ENCODE peak calls at places on chromosomes 12 and 14, in eight cellular contexts. One of them, this sample, is unnamed.

GRCh38 chr14:30267141-30267540 is 291.8 kb upstream of the G2E3 start:
- DNase-seq in cardiac muscle cell: no peak
- DNase-seq in MM.1S: no peak
- DNase-seq in ovary: no peak
- DNase-seq in Karpas-422: no peak
- DNase-seq in CD8-positive, alpha-beta T cell: no peak
- DNase-seq in right cardiac atrium: no peak
- DNase-seq in H1: no peak
- DNase-seq in this sample: no peak

GRCh38 chr12:120249875-120250795 is 15.4 kb downstream of the PXN start:
- DNase-seq in cardiac muscle cell: no peak
- DNase-seq in MM.1S: no peak
- DNase-seq in ovary: no peak
- DNase-seq in Karpas-422: peak; percentile 62
- DNase-seq in CD8-positive, alpha-beta T cell: no peak
- DNase-seq in right cardiac atrium: peak; percentile 93
- DNase-seq in H1: no peak
- DNase-seq in this sample: no peak

GRCh38 chr12:27304856-27305255 is 27.8 kb upstream of the BMAL2 start:
- DNase-seq in cardiac muscle cell: no peak
- DNase-seq in MM.1S: peak; percentile 47
- DNase-seq in ovary: no peak
- DNase-seq in Karpas-422: no peak
- DNase-seq in CD8-positive, alpha-beta T cell: no peak
- DNase-seq in right cardiac atrium: no peak
- DNase-seq in H1: no peak
- DNase-seq in this sample: no peak

GRCh38 chr14:77181603-77182437 is at the start of gene TMEM63C:
- DNase-seq in cardiac muscle cell: peak; percentile 84
- DNase-seq in MM.1S: peak; percentile 91
- DNase-seq in ovary: no peak
- DNase-seq in Karpas-422: peak; percentile 99
- DNase-seq in CD8-positive, alpha-beta T cell: peak; percentile 5
- DNase-seq in right cardiac atrium: no peak
- DNase-seq in H1: peak; percentile 92
- DNase-seq in this sample: peak; percentile 99

GRCh38 chr12:47838286-47838931 is 18.7 kb upstream of the HDAC7 start:
- DNase-seq in cardiac muscle cell: peak; percentile 47
- DNase-seq in MM.1S: no peak
- DNase-seq in ovary: no peak
- DNase-seq in Karpas-422: peak; percentile 79
- DNase-seq in CD8-positive, alpha-beta T cell: no peak
- DNase-seq in right cardiac atrium: peak; percentile 41
- DNase-seq in H1: no peak
- DNase-seq in this sample: no peak

GRCh38 chr12:54173066-54173726 is 15.6 kb downstream of the SMUG1 start:
- DNase-seq in cardiac muscle cell: peak; percentile 61
- DNase-seq in MM.1S: peak; percentile 47
- DNase-seq in ovary: peak; percentile 57
- DNase-seq in Karpas-422: no peak
- DNase-seq in CD8-positive, alpha-beta T cell: no peak
- DNase-seq in right cardiac atrium: peak; percentile 68
- DNase-seq in H1: peak; percentile 66
- DNase-seq in this sample: no peak

GRCh38 chr14:75279153-75279738 is 618 bp downstream of the FOS start:
- DNase-seq in cardiac muscle cell: peak; percentile 67
- DNase-seq in MM.1S: no peak
- DNase-seq in ovary: peak; percentile 84
- DNase-seq in Karpas-422: peak; percentile 76
- DNase-seq in CD8-positive, alpha-beta T cell: no peak
- DNase-seq in right cardiac atrium: peak; percentile 89
- DNase-seq in H1: no peak
- DNase-seq in this sample: no peak

GRCh38 chr14:78674820-78675219 is 504.6 kb downstream of the NRXN3 start:
- DNase-seq in cardiac muscle cell: no peak
- DNase-seq in MM.1S: no peak
- DNase-seq in ovary: no peak
- DNase-seq in Karpas-422: no peak
- DNase-seq in CD8-positive, alpha-beta T cell: no peak
- DNase-seq in right cardiac atrium: no peak
- DNase-seq in H1: no peak
- DNase-seq in this sample: no peak

GRCh38 chr12:116594325-116595038 is 35.3 kb downstream of the MAP1LC3B2 start:
- DNase-seq in cardiac muscle cell: no peak
- DNase-seq in MM.1S: no peak
- DNase-seq in ovary: no peak
- DNase-seq in Karpas-422: no peak
- DNase-seq in CD8-positive, alpha-beta T cell: peak; percentile 5
- DNase-seq in right cardiac atrium: peak; percentile 76
- DNase-seq in H1: no peak
- DNase-seq in this sample: no peak

GRCh38 chr12:116381744-116382455 is 104.4 kb upstream of the MED13L start:
- DNase-seq in cardiac muscle cell: no peak
- DNase-seq in MM.1S: no peak
- DNase-seq in ovary: peak; percentile 26
- DNase-seq in Karpas-422: no peak
- DNase-seq in CD8-positive, alpha-beta T cell: no peak
- DNase-seq in right cardiac atrium: no peak
- DNase-seq in H1: peak; percentile 65
- DNase-seq in this sample: no peak

GRCh38 chr14:96357216-96357615 is 5.9 kb downstream of the ATG2B start:
- DNase-seq in cardiac muscle cell: no peak
- DNase-seq in MM.1S: no peak
- DNase-seq in ovary: no peak
- DNase-seq in Karpas-422: no peak
- DNase-seq in CD8-positive, alpha-beta T cell: no peak
- DNase-seq in right cardiac atrium: no peak
- DNase-seq in H1: no peak
- DNase-seq in this sample: no peak

GRCh38 chr12:26845057-26845666 is 12.2 kb upstream of the ITPR2 start:
- DNase-seq in cardiac muscle cell: peak; percentile 58
- DNase-seq in MM.1S: no peak
- DNase-seq in ovary: peak; percentile 33
- DNase-seq in Karpas-422: no peak
- DNase-seq in CD8-positive, alpha-beta T cell: no peak
- DNase-seq in right cardiac atrium: peak; percentile 78
- DNase-seq in H1: peak; percentile 76
- DNase-seq in this sample: no peak

GRCh38 chr14:67514203-67514607 is 18.9 kb upstream of the PLEKHH1 start:
- DNase-seq in cardiac muscle cell: no peak
- DNase-seq in MM.1S: no peak
- DNase-seq in ovary: peak; percentile 40
- DNase-seq in Karpas-422: peak; percentile 53
- DNase-seq in CD8-positive, alpha-beta T cell: no peak
- DNase-seq in right cardiac atrium: peak; percentile 57
- DNase-seq in H1: no peak
- DNase-seq in this sample: no peak
- H3K27me3 ChIP-seq in cardiac muscle cell: peaks cover 66% of the 10 kb centered on the region
- H3K27me3 ChIP-seq in MM.1S: no peaks in the 10 kb centered on the region
- H3K27me3 ChIP-seq in ovary: no peaks in the 10 kb centered on the region
- H3K27me3 ChIP-seq in Karpas-422: no peaks in the 10 kb centered on the region
- H3K27me3 ChIP-seq in CD8-positive, alpha-beta T cell: no peaks in the 10 kb centered on the region
- H3K27me3 ChIP-seq in right cardiac atrium: no peaks in the 10 kb centered on the region
- H3K27me3 ChIP-seq in H1: peaks cover 48% of the 10 kb centered on the region
- H3K27me3 ChIP-seq in this sample: peaks cover 20% of the 10 kb centered on the region

DNA sequence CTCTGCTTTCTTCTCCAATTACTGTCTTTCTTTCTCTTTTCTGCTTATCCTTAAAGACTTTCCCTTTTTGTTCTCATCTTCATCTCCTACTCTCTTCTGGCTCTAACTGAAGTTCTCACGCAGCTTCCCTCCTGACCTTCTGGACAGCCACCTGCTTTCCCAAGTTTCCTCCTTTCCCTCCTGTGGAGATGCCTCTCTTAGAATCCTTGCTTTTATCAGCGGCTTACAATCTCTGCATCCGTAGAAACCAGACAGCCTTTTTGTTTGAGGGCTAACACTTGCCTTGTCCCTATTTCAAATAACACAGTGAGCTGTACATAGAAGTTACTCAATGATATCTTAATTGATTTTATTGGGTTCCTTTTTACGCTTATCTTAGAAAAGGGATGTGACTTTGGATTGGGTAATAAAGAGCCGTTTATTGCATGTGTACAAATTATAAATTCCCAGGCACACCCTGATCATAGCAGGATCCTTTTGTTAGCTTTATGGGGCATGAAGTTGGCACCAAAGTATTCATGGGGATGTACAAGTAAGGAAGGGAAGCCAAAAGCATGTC is 2.0 kb upstream of the LGALS3 start:
- DNase-seq in cardiac muscle cell: no peak
- DNase-seq in MM.1S: no peak
- DNase-seq in ovary: no peak
- DNase-seq in Karpas-422: no peak
- DNase-seq in CD8-positive, alpha-beta T cell: no peak
- DNase-seq in right cardiac atrium: no peak
- DNase-seq in H1: no peak
- DNase-seq in this sample: no peak
- H3K4me1 ChIP-seq in cardiac muscle cell: peaks cover 20% of the 10 kb centered on the region
- H3K4me1 ChIP-seq in MM.1S: no peaks in the 10 kb centered on the region
- H3K4me1 ChIP-seq in ovary: peaks cover 30% of the 10 kb centered on the region
- H3K4me1 ChIP-seq in Karpas-422: peaks cover 9% of the 10 kb centered on the region
- H3K4me1 ChIP-seq in CD8-positive, alpha-beta T cell: peaks cover 8% of the 10 kb centered on the region
- H3K4me1 ChIP-seq in right cardiac atrium: peaks cover 25% of the 10 kb centered on the region
- H3K4me1 ChIP-seq in H1: peaks cover 3% of the 10 kb centered on the region
- H3K4me1 ChIP-seq in this sample: no peaks in the 10 kb centered on the region

DNA sequence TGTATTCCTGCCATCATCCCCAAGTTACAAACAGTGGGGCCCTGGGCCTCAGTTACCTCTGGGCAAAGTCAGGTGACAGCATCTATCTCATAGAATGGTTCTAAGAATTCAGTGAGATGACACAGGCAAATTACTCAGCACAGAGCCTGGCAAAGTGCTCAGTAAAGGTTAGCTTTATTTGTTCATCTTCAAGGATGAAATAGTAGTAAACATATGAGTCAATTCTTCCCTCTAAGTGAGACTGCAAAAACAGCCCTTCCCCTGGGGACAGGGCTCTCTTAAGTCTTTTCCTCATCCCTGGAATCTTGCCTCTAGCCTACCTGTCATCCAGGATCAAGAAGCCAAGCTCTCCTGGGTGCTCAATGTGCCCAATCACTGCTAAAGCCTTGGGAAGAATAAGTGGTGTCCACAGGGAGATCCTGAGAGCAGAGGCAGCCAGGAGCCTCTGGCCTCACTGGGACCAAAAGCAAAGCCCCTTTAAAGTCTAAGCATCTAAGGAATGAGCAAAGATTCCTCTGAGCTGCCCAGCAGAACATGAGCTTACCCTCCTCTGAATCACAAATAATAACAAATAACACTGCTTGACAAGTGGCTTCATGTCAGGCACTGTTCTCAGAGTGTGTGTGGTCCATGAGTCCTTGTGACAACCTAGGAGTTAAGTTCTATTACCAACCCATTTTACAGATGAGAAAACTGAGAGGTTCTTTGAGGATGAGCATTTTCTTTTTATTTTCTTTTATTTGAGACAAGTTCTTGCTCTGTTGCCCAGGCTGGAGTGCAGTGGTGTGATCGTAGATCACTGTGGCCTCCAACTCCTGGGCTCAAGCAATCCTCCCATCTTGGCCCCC is 12.1 kb downstream of the NUAK1 start:
- DNase-seq in cardiac muscle cell: no peak
- DNase-seq in MM.1S: no peak
- DNase-seq in ovary: no peak
- DNase-seq in Karpas-422: no peak
- DNase-seq in CD8-positive, alpha-beta T cell: no peak
- DNase-seq in right cardiac atrium: no peak
- DNase-seq in H1: no peak
- DNase-seq in this sample: no peak
- H3K27ac ChIP-seq in cardiac muscle cell: no peak overlapping the region
- H3K27ac ChIP-seq in MM.1S: no peak overlapping the region
- H3K27ac ChIP-seq in ovary: peak overlapping the region; percentile 26
- H3K27ac ChIP-seq in Karpas-422: no peak overlapping the region
- H3K27ac ChIP-seq in CD8-positive, alpha-beta T cell: no peak overlapping the region
- H3K27ac ChIP-seq in right cardiac atrium: peak overlapping the region; percentile 37
- H3K27ac ChIP-seq in H1: no peak overlapping the region
- H3K27ac ChIP-seq in this sample: no peak overlapping the region

GRCh38 chr12:5432011-5432400 is at the start of gene NTF3:
- DNase-seq in cardiac muscle cell: peak; percentile 72
- DNase-seq in MM.1S: no peak
- DNase-seq in ovary: peak; percentile 68
- DNase-seq in Karpas-422: no peak
- DNase-seq in CD8-positive, alpha-beta T cell: no peak
- DNase-seq in right cardiac atrium: peak; percentile 75
- DNase-seq in H1: peak; percentile 72
- DNase-seq in this sample: no peak

GRCh38 chr12:5433840-5434646 is 2.1 kb downstream of the NTF3 start:
- DNase-seq in cardiac muscle cell: no peak
- DNase-seq in MM.1S: no peak
- DNase-seq in ovary: no peak
- DNase-seq in Karpas-422: no peak
- DNase-seq in CD8-positive, alpha-beta T cell: no peak
- DNase-seq in right cardiac atrium: no peak
- DNase-seq in H1: no peak
- DNase-seq in this sample: no peak

GRCh38 chr12:5434647-5434968 is 2.7 kb downstream of the NTF3 start:
- DNase-seq in cardiac muscle cell: no peak
- DNase-seq in MM.1S: no peak
- DNase-seq in ovary: no peak
- DNase-seq in Karpas-422: no peak
- DNase-seq in CD8-positive, alpha-beta T cell: no peak
- DNase-seq in right cardiac atrium: no peak
- DNase-seq in H1: no peak
- DNase-seq in this sample: no peak

GRCh38 chr12:5435161-5435560 is 3.3 kb downstream of the NTF3 start:
- DNase-seq in cardiac muscle cell: no peak
- DNase-seq in MM.1S: no peak
- DNase-seq in ovary: no peak
- DNase-seq in Karpas-422: no peak
- DNase-seq in CD8-positive, alpha-beta T cell: no peak
- DNase-seq in right cardiac atrium: no peak
- DNase-seq in H1: no peak
- DNase-seq in this sample: no peak

DNA sequence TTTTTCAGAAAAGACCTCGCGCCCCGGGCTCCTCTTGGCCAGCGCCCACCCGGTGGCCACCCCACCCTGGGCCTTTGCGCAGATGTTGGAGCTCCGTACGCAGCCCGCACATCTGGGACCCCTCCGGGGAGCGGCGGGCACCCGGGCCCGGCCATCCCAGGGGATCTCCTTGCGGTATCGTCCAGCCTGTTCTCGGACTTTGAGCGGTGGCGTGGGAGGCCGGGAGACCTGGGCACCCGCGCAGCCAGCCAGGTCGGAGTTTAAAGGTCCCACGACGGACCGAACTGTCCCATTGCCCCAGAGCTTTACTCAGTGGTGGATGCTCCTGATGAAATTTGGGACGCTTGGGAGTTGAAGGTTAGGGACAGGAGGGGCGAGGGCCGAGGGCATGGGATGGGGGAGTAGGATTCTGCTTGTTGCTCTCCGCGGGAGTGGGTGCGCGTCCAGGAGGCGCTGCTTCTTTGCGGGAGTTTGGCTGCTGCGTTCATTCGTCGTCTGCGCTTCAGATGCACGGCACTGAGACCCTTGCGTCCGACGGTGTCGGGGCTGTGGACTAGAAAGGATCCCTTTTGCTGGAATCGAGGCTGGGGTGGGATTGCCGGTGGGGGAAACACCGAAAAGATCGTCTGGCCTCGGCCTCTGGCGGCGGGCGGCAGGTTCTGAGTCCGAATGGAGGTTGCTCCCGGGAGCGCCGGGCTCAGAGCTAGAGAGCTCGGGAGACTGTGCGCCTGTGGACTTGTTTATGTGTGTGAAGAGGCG is 1.4 kb downstream of the NTF3 start:
- DNase-seq in cardiac muscle cell: peak; percentile 63
- DNase-seq in MM.1S: no peak
- DNase-seq in ovary: peak; percentile 62
- DNase-seq in Karpas-422: no peak
- DNase-seq in CD8-positive, alpha-beta T cell: no peak
- DNase-seq in right cardiac atrium: peak; percentile 71
- DNase-seq in H1: no peak
- DNase-seq in this sample: no peak
- H3K27me3 ChIP-seq in cardiac muscle cell: peaks cover 57% of the 10 kb centered on the region
- H3K27me3 ChIP-seq in MM.1S: peaks cover 30% of the 10 kb centered on the region
- H3K27me3 ChIP-seq in ovary: no peaks in the 10 kb centered on the region
- H3K27me3 ChIP-seq in Karpas-422: no peaks in the 10 kb centered on the region
- H3K27me3 ChIP-seq in CD8-positive, alpha-beta T cell: peaks cover 9% of the 10 kb centered on the region
- H3K27me3 ChIP-seq in right cardiac atrium: no peaks in the 10 kb centered on the region
- H3K27me3 ChIP-seq in H1: peaks cover 73% of the 10 kb centered on the region
- H3K27me3 ChIP-seq in this sample: peaks cover 52% of the 10 kb centered on the region

This sample was measured in iPS DF 6.9.